ENCODE peak calls at places on chromosomes 5 and 9, in nine cellular contexts. F is kidney; O is right cardiac atrium; B is CD8-positive, alpha-beta memory T cell; E is tibial artery; L is left lung; W is PC-3; G is HCT116; M is MM.1S. K is an unnamed sample.
A peak's percentile ranks its signal among the peaks of the same experiment; 100 is the strongest.

GRCh38 chr9:18238254-18238653 is 235.7 kb upstream of the ADAMTSL1 start:
- DNase-seq in F (no peak), O (no peak), B (no peak), E (no peak), L (no peak), W (peak; percentile 86), G (no peak), M (no peak), K (peak; percentile 81)

GRCh38 chr9:121360975-121361374 is 9.1 kb downstream of the STOM start:
- DNase-seq in F (no peak), O (no peak), B (no peak), E (no peak), L (no peak), W (peak; percentile 51), G (no peak), M (no peak), K (no peak)

GRCh38 chr5:641331-641765 is 29.2 kb downstream of the CEP72 start:
- DNase-seq in F (no peak), O (no peak), B (no peak), E (no peak), L (no peak), W (no peak), G (no peak), M (no peak), K (no peak)

GRCh38 chr9:12993432-12993831 is 218.6 kb downstream of the LURAP1L start:
- DNase-seq in F (no peak), O (no peak), B (no peak), E (no peak), L (no peak), W (no peak), G (no peak), M (no peak), K (no peak)

GRCh38 chr9:125745682-125746016 is 1.5 kb upstream of the PBX3 start:
- DNase-seq in F (no peak), O (no peak), B (peak; percentile 1), E (no peak), L (no peak), W (no peak), G (no peak), M (no peak), K (no peak)

GRCh38 chr9:134010774-134011173 is 14.5 kb upstream of the BRD3OS start:
- DNase-seq in F (peak; percentile 51), O (no peak), B (no peak), E (no peak), L (no peak), W (no peak), G (no peak), M (no peak), K (no peak)

GRCh38 chr5:147216552-147217154 is 18.2 kb upstream of the STK32A start:
- DNase-seq in F (no peak), O (no peak), B (no peak), E (no peak), L (no peak), W (peak; percentile 66), G (no peak), M (peak; percentile 74), K (peak; percentile 21)

GRCh38 chr9:16058131-16058549 is 505.3 kb downstream of the CCDC171 start:
- DNase-seq in F (no peak), O (no peak), B (no peak), E (no peak), L (no peak), W (peak; percentile 93), G (no peak), M (no peak), K (peak; percentile 74)

GRCh38 chr9:107513464-107514092 is 24.0 kb upstream of the KLF4 start:
- DNase-seq in F (no peak), O (no peak), B (no peak), E (no peak), L (no peak), W (no peak), G (no peak), M (peak; percentile 11), K (no peak)

GRCh38 chr9:65432051-65432450 is 147.0 kb upstream of the FOXD4L5 start:
- DNase-seq in F (no peak), O (no peak), B (no peak), E (no peak), L (no peak), W (no peak), G (no peak), M (no peak), K (no peak)

GRCh38 chr9:65430221-65430620 is 145.2 kb upstream of the FOXD4L5 start:
- DNase-seq in F (no peak), O (no peak), B (no peak), E (no peak), L (no peak), W (no peak), G (no peak), M (no peak), K (no peak)

GRCh38 chr9:65420771-65421170 is 135.8 kb upstream of the FOXD4L5 start:
- DNase-seq in F (no peak), O (no peak), B (no peak), E (no peak), L (no peak), W (no peak), G (no peak), M (no peak), K (no peak)

DNA sequence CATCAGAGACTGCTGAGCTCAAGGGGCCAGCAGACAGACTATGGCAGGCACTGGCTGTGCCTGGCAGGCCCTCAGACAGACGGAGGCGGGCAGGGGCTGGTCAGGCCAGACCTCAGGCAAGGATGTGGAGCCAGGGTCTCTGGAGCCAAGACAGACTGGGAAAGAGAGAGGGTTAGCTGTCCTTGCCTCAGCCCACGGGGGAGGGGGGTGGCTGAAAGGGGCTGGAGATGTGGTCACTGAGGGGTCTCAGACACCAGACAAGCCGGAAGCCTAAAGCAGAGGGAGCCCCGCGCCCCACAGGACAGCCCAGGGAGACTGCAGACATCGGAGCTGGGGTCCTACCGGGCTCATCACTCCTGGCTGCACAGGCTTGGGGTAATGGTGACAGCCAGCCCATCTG is 141.2 kb upstream of the FOXD4L5 start:
- DNase-seq in F (no peak), O (no peak), B (no peak), E (no peak), L (no peak), W (no peak), G (no peak), M (no peak), K (no peak)
- H3K9me3 ChIP-seq in F (no peaks in the 10 kb centered on the region), O (no peaks in the 10 kb centered on the region), B (no peaks in the 10 kb centered on the region), E (no peaks in the 10 kb centered on the region), L (no peaks in the 10 kb centered on the region), W (no peaks in the 10 kb centered on the region), G (no peaks in the 10 kb centered on the region), M (no peaks in the 10 kb centered on the region), K (no peaks in the 10 kb centered on the region)

GRCh38 chr9:127121628-127122175 is 733 bp downstream of the ANGPTL2 start:
- DNase-seq in F (no peak), O (no peak), B (no peak), E (no peak), L (no peak), W (no peak), G (no peak), M (no peak), K (peak; percentile 25)
- H3K4me3 ChIP-seq in F (peak overlapping the region; percentile 52), O (peak overlapping the region; percentile 56), B (no peak overlapping the region), E (peak overlapping the region; percentile 53), L (peak overlapping the region; percentile 48), W (no peak overlapping the region), G (no peak overlapping the region), M (no peak overlapping the region), K (peak overlapping the region; percentile 53)

GRCh38 chr5:36267905-36268304 is 26.2 kb upstream of the NADK2 start:
- DNase-seq in F (no peak), O (no peak), B (no peak), E (no peak), L (no peak), W (no peak), G (no peak), M (no peak), K (no peak)

GRCh38 chr5:36270175-36270574 is 28.4 kb upstream of the NADK2 start:
- DNase-seq in F (no peak), O (no peak), B (no peak), E (no peak), L (no peak), W (no peak), G (no peak), M (no peak), K (no peak)

GRCh38 chr5:36273809-36274526 is 27.7 kb downstream of the RANBP3L start:
- DNase-seq in F (no peak), O (no peak), B (no peak), E (no peak), L (no peak), W (no peak), G (no peak), M (peak; percentile 22), K (no peak)

GRCh38 chr5:36272136-36272665 is 29.5 kb downstream of the RANBP3L start:
- DNase-seq in F (no peak), O (no peak), B (no peak), E (no peak), L (no peak), W (no peak), G (no peak), M (no peak), K (no peak)

GRCh38 chr5:36269479-36269878 is 27.8 kb upstream of the NADK2 start:
- DNase-seq in F (no peak), O (no peak), B (no peak), E (no peak), L (no peak), W (no peak), G (no peak), M (no peak), K (no peak)
- H3K9me3 ChIP-seq in F (no peaks in the 10 kb centered on the region), O (no peaks in the 10 kb centered on the region), B (no peaks in the 10 kb centered on the region), E (no peaks in the 10 kb centered on the region), L (no peaks in the 10 kb centered on the region), W (no peaks in the 10 kb centered on the region), G (no peaks in the 10 kb centered on the region), M (no peaks in the 10 kb centered on the region), K (no peaks in the 10 kb centered on the region)

DNA sequence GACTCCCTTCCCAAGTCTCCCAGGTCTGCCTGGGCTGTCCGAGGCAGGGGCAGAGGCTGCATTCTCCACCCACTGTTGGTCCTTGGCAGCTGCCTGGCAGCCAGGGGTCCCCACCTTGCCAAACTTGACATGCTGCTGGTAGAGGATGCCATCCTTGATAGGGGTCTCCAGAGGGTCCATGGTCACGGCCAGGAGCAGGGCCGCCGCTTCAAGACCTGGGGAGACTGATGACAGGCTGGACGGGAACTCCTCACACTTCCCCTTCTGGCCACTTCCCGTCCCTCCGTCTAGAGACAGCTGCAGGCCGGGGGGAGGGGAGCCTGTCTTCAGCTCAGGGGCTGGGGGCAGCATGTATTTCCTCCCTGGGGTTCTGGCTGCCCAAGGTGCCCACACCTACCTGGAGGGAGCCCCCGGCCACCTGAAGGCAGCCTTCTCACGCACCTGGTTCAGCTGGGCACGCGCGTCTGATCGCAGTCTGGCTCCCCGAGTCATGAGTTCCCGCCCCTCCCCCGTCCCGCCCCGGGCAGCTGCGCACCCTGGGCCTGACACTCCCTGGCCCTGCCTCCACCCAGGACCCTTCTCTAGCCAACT is at the start of gene DOK3:
- DNase-seq in F (peak; percentile 72), O (peak; percentile 77), B (no peak), E (peak; percentile 74), L (peak; percentile 91), W (no peak), G (no peak), M (peak; percentile 54), K (no peak)
- H3K4me3 ChIP-seq in F (no peak within 1 kb of the TSS), O (no peak within 1 kb of the TSS), B (no peak within 1 kb of the TSS), E (peak within 1 kb of the TSS; percentile 28), L (peak within 1 kb of the TSS; percentile 75), W (no peak within 1 kb of the TSS), G (no peak within 1 kb of the TSS), M (peak within 1 kb of the TSS; percentile 59), K (no peak within 1 kb of the TSS)

DNA sequence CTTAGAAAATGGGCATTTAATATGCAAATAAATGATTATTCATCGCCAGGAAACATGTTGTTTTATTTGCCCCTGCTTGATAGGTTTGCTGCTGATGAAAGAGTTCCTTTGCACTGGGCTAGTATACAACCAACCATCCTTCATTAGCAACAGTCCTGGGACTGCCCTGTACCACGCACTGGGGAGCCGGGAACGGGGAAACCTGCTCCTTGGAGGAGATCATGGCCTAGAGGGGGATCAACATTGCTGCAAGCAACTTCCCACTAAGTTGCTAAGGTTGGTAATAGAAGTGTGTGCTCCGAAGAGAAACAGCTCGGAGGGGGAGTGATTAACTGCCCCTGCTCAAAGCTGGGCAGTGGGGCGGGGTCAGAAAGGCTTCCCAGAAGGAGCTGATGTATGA is 231.8 kb downstream of the DRD1 start:
- DNase-seq in F (no peak), O (no peak), B (no peak), E (no peak), L (no peak), W (no peak), G (no peak), M (no peak), K (no peak)
- H3K9me3 ChIP-seq in F (no peaks in the 10 kb centered on the region), O (no peaks in the 10 kb centered on the region), B (no peaks in the 10 kb centered on the region), E (no peaks in the 10 kb centered on the region), L (no peaks in the 10 kb centered on the region), W (no peaks in the 10 kb centered on the region), G (no peaks in the 10 kb centered on the region), M (no peaks in the 10 kb centered on the region), K (no peaks in the 10 kb centered on the region)

K was measured in MG63.